ENCODE peak calls at places on chromosomes 13 and 19, in nine cellular contexts. One of them, this sample, is unnamed.

GRCh38 chr19:3397266-3398022 is 31.1 kb downstream of the NFIC start:
- DNase-seq in transverse colon: peak; percentile 44
- DNase-seq in adrenal gland: peak; percentile 82
- DNase-seq in lower leg skin: no peak
- DNase-seq in A549: peak; percentile 79
- DNase-seq in H54: peak; percentile 55
- DNase-seq in breast epithelium: peak; percentile 59
- DNase-seq in spleen: no peak
- DNase-seq in IMR-90: no peak
- DNase-seq in this sample: no peak

GRCh38 chr19:13022111-13022858 is 27.0 kb downstream of the NFIX start:
- DNase-seq in transverse colon: no peak
- DNase-seq in adrenal gland: peak; percentile 67
- DNase-seq in lower leg skin: no peak
- DNase-seq in A549: no peak
- DNase-seq in H54: no peak
- DNase-seq in breast epithelium: no peak
- DNase-seq in spleen: no peak
- DNase-seq in IMR-90: peak; percentile 76
- DNase-seq in this sample: no peak

GRCh38 chr19:54420383-54421168 is 5.3 kb downstream of the TTYH1 start:
- DNase-seq in transverse colon: no peak
- DNase-seq in adrenal gland: no peak
- DNase-seq in lower leg skin: no peak
- DNase-seq in A549: peak; percentile 63
- DNase-seq in H54: no peak
- DNase-seq in breast epithelium: peak; percentile 41
- DNase-seq in spleen: no peak
- DNase-seq in IMR-90: no peak
- DNase-seq in this sample: no peak

GRCh38 chr19:5676711-5677110 is 3.6 kb downstream of the MICOS13 start:
- DNase-seq in transverse colon: no peak
- DNase-seq in adrenal gland: no peak
- DNase-seq in lower leg skin: no peak
- DNase-seq in A549: no peak
- DNase-seq in H54: no peak
- DNase-seq in breast epithelium: no peak
- DNase-seq in spleen: no peak
- DNase-seq in IMR-90: no peak
- DNase-seq in this sample: no peak

GRCh38 chr13:113759525-113760137 is 605 bp downstream of the TMEM255B start:
- DNase-seq in transverse colon: no peak
- DNase-seq in adrenal gland: peak; percentile 67
- DNase-seq in lower leg skin: no peak
- DNase-seq in A549: no peak
- DNase-seq in H54: peak; percentile 65
- DNase-seq in breast epithelium: no peak
- DNase-seq in spleen: peak; percentile 81
- DNase-seq in IMR-90: peak; percentile 9
- DNase-seq in this sample: peak; percentile 68

GRCh38 chr19:35533201-35533821 is at the start of gene GAPDHS:
- DNase-seq in transverse colon: no peak
- DNase-seq in adrenal gland: no peak
- DNase-seq in lower leg skin: no peak
- DNase-seq in A549: no peak
- DNase-seq in H54: no peak
- DNase-seq in breast epithelium: no peak
- DNase-seq in spleen: no peak
- DNase-seq in IMR-90: peak; percentile 43
- DNase-seq in this sample: no peak

GRCh38 chr19:20315543-20315942 is 148.5 kb downstream of the ZNF486 start:
- DNase-seq in transverse colon: no peak
- DNase-seq in adrenal gland: peak; percentile 61
- DNase-seq in lower leg skin: no peak
- DNase-seq in A549: no peak
- DNase-seq in H54: no peak
- DNase-seq in breast epithelium: no peak
- DNase-seq in spleen: no peak
- DNase-seq in IMR-90: no peak
- DNase-seq in this sample: no peak

GRCh38 chr13:104984296-104984818 is 1551.1 kb downstream of the EFNB2 start:
- DNase-seq in transverse colon: no peak
- DNase-seq in adrenal gland: peak; percentile 62
- DNase-seq in lower leg skin: peak; percentile 26
- DNase-seq in A549: no peak
- DNase-seq in H54: no peak
- DNase-seq in breast epithelium: no peak
- DNase-seq in spleen: no peak
- DNase-seq in IMR-90: peak; percentile 12
- DNase-seq in this sample: no peak

GRCh38 chr13:94658926-94659649 is 53.3 kb downstream of the SOX21 start:
- DNase-seq in transverse colon: no peak
- DNase-seq in adrenal gland: no peak
- DNase-seq in lower leg skin: no peak
- DNase-seq in A549: peak; percentile 9
- DNase-seq in H54: no peak
- DNase-seq in breast epithelium: no peak
- DNase-seq in spleen: no peak
- DNase-seq in IMR-90: no peak
- DNase-seq in this sample: no peak

GRCh38 chr19:1651061-1651547 is 1.3 kb downstream of the TCF3 start:
- DNase-seq in transverse colon: peak; percentile 70
- DNase-seq in adrenal gland: no peak
- DNase-seq in lower leg skin: no peak
- DNase-seq in A549: no peak
- DNase-seq in H54: no peak
- DNase-seq in breast epithelium: no peak
- DNase-seq in spleen: peak; percentile 86
- DNase-seq in IMR-90: peak; percentile 16
- DNase-seq in this sample: no peak

GRCh38 chr13:105139380-105140285 is 1395.8 kb downstream of the EFNB2 start:
- DNase-seq in transverse colon: peak; percentile 33
- DNase-seq in adrenal gland: peak; percentile 62
- DNase-seq in lower leg skin: peak; percentile 22
- DNase-seq in A549: peak; percentile 52
- DNase-seq in H54: peak; percentile 41
- DNase-seq in breast epithelium: peak; percentile 18
- DNase-seq in spleen: peak; percentile 84
- DNase-seq in IMR-90: peak; percentile 62
- DNase-seq in this sample: no peak

GRCh38 chr19:20247016-20247683 is 80.1 kb downstream of the ZNF486 start:
- DNase-seq in transverse colon: no peak
- DNase-seq in adrenal gland: peak; percentile 81
- DNase-seq in lower leg skin: no peak
- DNase-seq in A549: no peak
- DNase-seq in H54: no peak
- DNase-seq in breast epithelium: no peak
- DNase-seq in spleen: no peak
- DNase-seq in IMR-90: no peak
- DNase-seq in this sample: no peak

GRCh38 chr19:51083181-51083580 is 494 bp upstream of the KLK14 start:
- DNase-seq in transverse colon: no peak
- DNase-seq in adrenal gland: no peak
- DNase-seq in lower leg skin: no peak
- DNase-seq in A549: no peak
- DNase-seq in H54: no peak
- DNase-seq in breast epithelium: no peak
- DNase-seq in spleen: no peak
- DNase-seq in IMR-90: no peak
- DNase-seq in this sample: no peak

DNA sequence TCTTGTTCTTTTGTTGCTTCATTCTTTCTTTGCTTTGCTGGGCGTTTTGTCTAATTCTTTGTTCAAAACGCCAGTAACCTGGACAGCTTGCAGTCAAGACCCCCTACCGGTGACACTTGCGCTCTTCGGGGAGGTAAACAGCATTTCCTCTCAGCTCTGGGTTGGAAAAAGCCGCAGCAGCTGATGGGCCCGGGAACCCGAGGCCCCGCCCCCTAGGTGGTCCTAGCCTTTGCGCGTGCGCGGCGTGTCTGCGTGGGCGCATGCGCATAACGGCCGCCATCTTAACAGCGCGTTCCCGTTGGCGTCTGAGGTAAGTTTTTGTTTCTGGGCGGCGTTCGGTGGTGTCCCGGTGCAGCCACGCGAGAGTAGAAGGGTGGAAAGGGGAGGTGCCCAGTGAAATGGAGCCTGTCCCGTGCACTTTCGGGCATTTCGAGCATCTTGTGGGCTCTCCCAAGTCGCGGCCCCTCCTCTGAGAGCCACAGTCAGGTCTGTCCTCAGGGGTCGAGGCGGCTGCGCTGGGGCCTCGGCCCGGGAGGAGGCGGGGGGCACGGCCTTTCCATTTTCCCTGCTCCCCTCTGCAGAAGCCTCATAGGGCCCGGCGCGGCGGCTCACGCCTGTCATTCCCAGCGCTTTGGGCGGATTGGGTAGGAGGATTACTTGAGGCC is at the start of gene ZNF559:
- DNase-seq in transverse colon: peak; percentile 94
- DNase-seq in adrenal gland: peak; percentile 97
- DNase-seq in lower leg skin: peak; percentile 92
- DNase-seq in A549: peak; percentile 94
- DNase-seq in H54: peak; percentile 75
- DNase-seq in breast epithelium: peak; percentile 93
- DNase-seq in spleen: peak; percentile 97
- DNase-seq in IMR-90: peak; percentile 92
- DNase-seq in this sample: peak; percentile 95
- TF ChIP-seq POLR2A in transverse colon: peak; percentile 26
- TF ChIP-seq POLR2A in adrenal gland: peak; percentile 26
- TF ChIP-seq POLR2A in lower leg skin: no peak
- TF ChIP-seq POLR2A in A549: peak; percentile 31
- TF ChIP-seq POLR2A in H54: peak; percentile 67
- TF ChIP-seq POLR2A in breast epithelium: no peak
- TF ChIP-seq POLR2A in spleen: no peak
- TF ChIP-seq POLR2A in IMR-90: peak; percentile 26
- TF ChIP-seq POLR2A in this sample: no peak

GRCh38 chr19:57771417-57771816 is 1.9 kb downstream of the ZNF586 start:
- DNase-seq in transverse colon: no peak
- DNase-seq in adrenal gland: no peak
- DNase-seq in lower leg skin: no peak
- DNase-seq in A549: no peak
- DNase-seq in H54: no peak
- DNase-seq in breast epithelium: no peak
- DNase-seq in spleen: no peak
- DNase-seq in IMR-90: no peak
- DNase-seq in this sample: no peak

GRCh38 chr19:57773488-57773887 is 4.0 kb downstream of the ZNF586 start:
- DNase-seq in transverse colon: no peak
- DNase-seq in adrenal gland: no peak
- DNase-seq in lower leg skin: no peak
- DNase-seq in A549: no peak
- DNase-seq in H54: no peak
- DNase-seq in breast epithelium: no peak
- DNase-seq in spleen: no peak
- DNase-seq in IMR-90: no peak
- DNase-seq in this sample: no peak

GRCh38 chr19:57769345-57770131 is at the start of gene ZNF586:
- DNase-seq in transverse colon: peak; percentile 90
- DNase-seq in adrenal gland: peak; percentile 97
- DNase-seq in lower leg skin: peak; percentile 88
- DNase-seq in A549: peak; percentile 97
- DNase-seq in H54: peak; percentile 98
- DNase-seq in breast epithelium: peak; percentile 84
- DNase-seq in spleen: peak; percentile 97
- DNase-seq in IMR-90: peak; percentile 93
- DNase-seq in this sample: peak; percentile 94
- TF ChIP-seq POLR2A in transverse colon: peak; percentile 58
- TF ChIP-seq POLR2A in adrenal gland: peak; percentile 63
- TF ChIP-seq POLR2A in lower leg skin: no peak
- TF ChIP-seq POLR2A in A549: peak; percentile 58
- TF ChIP-seq POLR2A in H54: peak; percentile 96
- TF ChIP-seq POLR2A in breast epithelium: no peak
- TF ChIP-seq POLR2A in spleen: no peak
- TF ChIP-seq POLR2A in IMR-90: peak; percentile 68
- TF ChIP-seq POLR2A in this sample: no peak

GRCh38 chr13:24269803-24270202 is 39.6 kb upstream of the C1QTNF9 start:
- DNase-seq in transverse colon: no peak
- DNase-seq in adrenal gland: peak; percentile 21
- DNase-seq in lower leg skin: no peak
- DNase-seq in A549: no peak
- DNase-seq in H54: no peak
- DNase-seq in breast epithelium: no peak
- DNase-seq in spleen: no peak
- DNase-seq in IMR-90: peak; percentile 60
- DNase-seq in this sample: no peak

GRCh38 chr13:24271611-24272451 is 37.5 kb upstream of the C1QTNF9 start:
- DNase-seq in transverse colon: peak; percentile 72
- DNase-seq in adrenal gland: peak; percentile 92
- DNase-seq in lower leg skin: peak; percentile 43
- DNase-seq in A549: no peak
- DNase-seq in H54: no peak
- DNase-seq in breast epithelium: peak; percentile 24
- DNase-seq in spleen: peak; percentile 93
- DNase-seq in IMR-90: peak; percentile 76
- DNase-seq in this sample: no peak

GRCh38 chr13:24271231-24271610 is 38.2 kb upstream of the C1QTNF9 start:
- DNase-seq in transverse colon: no peak
- DNase-seq in adrenal gland: no peak
- DNase-seq in lower leg skin: no peak
- DNase-seq in A549: no peak
- DNase-seq in H54: no peak
- DNase-seq in breast epithelium: no peak
- DNase-seq in spleen: no peak
- DNase-seq in IMR-90: no peak
- DNase-seq in this sample: no peak

GRCh38 chr13:24272452-24273161 is 36.8 kb upstream of the C1QTNF9 start:
- DNase-seq in transverse colon: no peak
- DNase-seq in adrenal gland: peak; percentile 76
- DNase-seq in lower leg skin: no peak
- DNase-seq in A549: no peak
- DNase-seq in H54: no peak
- DNase-seq in breast epithelium: no peak
- DNase-seq in spleen: peak; percentile 84
- DNase-seq in IMR-90: no peak
- DNase-seq in this sample: no peak

DNA sequence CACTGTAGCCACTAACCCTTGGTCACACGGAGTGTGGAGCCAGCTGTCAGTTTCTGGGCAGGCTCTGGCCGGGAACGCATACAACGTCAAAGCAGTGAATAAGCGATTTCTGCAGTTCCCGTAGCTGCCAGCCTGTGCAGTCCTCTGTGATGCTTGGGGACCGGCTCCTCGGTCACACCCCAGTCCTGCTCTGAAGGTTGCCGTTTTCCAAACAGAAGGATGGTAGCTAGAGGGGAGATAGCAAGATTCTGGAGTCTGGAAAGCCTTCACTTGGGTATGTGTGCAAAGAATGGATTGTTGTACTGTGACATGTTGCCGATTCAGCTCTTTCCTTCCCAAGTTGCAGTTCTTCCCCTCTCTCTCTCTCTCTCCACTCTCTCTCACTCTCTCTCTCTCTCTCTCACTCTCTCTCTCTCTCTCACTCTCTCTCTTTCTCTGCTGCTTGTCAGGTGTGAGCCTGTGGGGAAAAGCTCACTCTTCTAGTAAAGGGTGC is 38.7 kb upstream of the C1QTNF9 start:
- DNase-seq in transverse colon: peak; percentile 62
- DNase-seq in adrenal gland: peak; percentile 92
- DNase-seq in lower leg skin: peak; percentile 47
- DNase-seq in A549: peak; percentile 3
- DNase-seq in H54: peak; percentile 44
- DNase-seq in breast epithelium: no peak
- DNase-seq in spleen: peak; percentile 93
- DNase-seq in IMR-90: peak; percentile 47
- DNase-seq in this sample: no peak
- TF ChIP-seq POLR2A in transverse colon: peak; percentile 36
- TF ChIP-seq POLR2A in adrenal gland: peak; percentile 91
- TF ChIP-seq POLR2A in lower leg skin: no peak
- TF ChIP-seq POLR2A in A549: no peak
- TF ChIP-seq POLR2A in H54: no peak
- TF ChIP-seq POLR2A in breast epithelium: no peak
- TF ChIP-seq POLR2A in spleen: peak; percentile 97
- TF ChIP-seq POLR2A in IMR-90: no peak
- TF ChIP-seq POLR2A in this sample: no peak

GRCh38 chr19:55674841-55675660 is at the start of gene EPN1:
- DNase-seq in transverse colon: peak; percentile 98
- DNase-seq in adrenal gland: peak; percentile 98
- DNase-seq in lower leg skin: peak; percentile 95
- DNase-seq in A549: peak; percentile 98
- DNase-seq in H54: peak; percentile 100
- DNase-seq in breast epithelium: peak; percentile 91
- DNase-seq in spleen: peak; percentile 99
- DNase-seq in IMR-90: peak; percentile 96
- DNase-seq in this sample: peak; percentile 98
- TF ChIP-seq POLR2A in transverse colon: peak; percentile 51
- TF ChIP-seq POLR2A in adrenal gland: peak; percentile 34
- TF ChIP-seq POLR2A in lower leg skin: no peak
- TF ChIP-seq POLR2A in A549: no peak
- TF ChIP-seq POLR2A in H54: peak; percentile 71
- TF ChIP-seq POLR2A in breast epithelium: no peak
- TF ChIP-seq POLR2A in spleen: no peak
- TF ChIP-seq POLR2A in IMR-90: peak; percentile 38
- TF ChIP-seq POLR2A in this sample: no peak